ENCODE peak calls at places on chromosome 21, in eight cellular contexts. One of them, this sample, is unnamed.

GRCh38 chr21:39788383-39788782 is 43.4 kb downstream of the IGSF5 start:
- DNase-seq in activated naive CD8-positive, alpha-beta T cell treated with anti-CD3 and anti-CD28 coated beads for 36 hours: no peak
- DNase-seq in chondrocyte: no peak
- DNase-seq in anterior cingulate cortex: peak
- DNase-seq in globus pallidus: peak
- DNase-seq in activated CD4-positive, alpha-beta T cell treated with anti-CD3 and anti-CD28 coated beads for 48 hours: no peak
- DNase-seq in HEK293T: peak
- DNase-seq in HS-5: peak
- DNase-seq in this sample: peak

GRCh38 chr21:41761211-41762181 is 5.4 kb downstream of the RIPK4 start:
- DNase-seq in activated naive CD8-positive, alpha-beta T cell treated with anti-CD3 and anti-CD28 coated beads for 36 hours: no peak
- DNase-seq in chondrocyte: peak
- DNase-seq in anterior cingulate cortex: no peak
- DNase-seq in globus pallidus: no peak
- DNase-seq in activated CD4-positive, alpha-beta T cell treated with anti-CD3 and anti-CD28 coated beads for 48 hours: no peak
- DNase-seq in HEK293T: no peak
- DNase-seq in HS-5: no peak
- DNase-seq in this sample: no peak

GRCh38 chr21:41897047-41897669 is 18.0 kb upstream of the PRDM15 start:
- DNase-seq in activated naive CD8-positive, alpha-beta T cell treated with anti-CD3 and anti-CD28 coated beads for 36 hours: no peak
- DNase-seq in chondrocyte: no peak
- DNase-seq in anterior cingulate cortex: no peak
- DNase-seq in globus pallidus: no peak
- DNase-seq in activated CD4-positive, alpha-beta T cell treated with anti-CD3 and anti-CD28 coated beads for 48 hours: no peak
- DNase-seq in HEK293T: no peak
- DNase-seq in HS-5: no peak
- DNase-seq in this sample: no peak

GRCh38 chr21:25913488-25913887 is 178.7 kb downstream of the GABPA start:
- DNase-seq in activated naive CD8-positive, alpha-beta T cell treated with anti-CD3 and anti-CD28 coated beads for 36 hours: no peak
- DNase-seq in chondrocyte: no peak
- DNase-seq in anterior cingulate cortex: no peak
- DNase-seq in globus pallidus: no peak
- DNase-seq in activated CD4-positive, alpha-beta T cell treated with anti-CD3 and anti-CD28 coated beads for 48 hours: no peak
- DNase-seq in HEK293T: no peak
- DNase-seq in HS-5: no peak
- DNase-seq in this sample: no peak

GRCh38 chr21:16608209-16608830 is 878.5 kb downstream of the USP25 start:
- DNase-seq in activated naive CD8-positive, alpha-beta T cell treated with anti-CD3 and anti-CD28 coated beads for 36 hours: no peak
- DNase-seq in chondrocyte: no peak
- DNase-seq in anterior cingulate cortex: no peak
- DNase-seq in globus pallidus: no peak
- DNase-seq in activated CD4-positive, alpha-beta T cell treated with anti-CD3 and anti-CD28 coated beads for 48 hours: no peak
- DNase-seq in HEK293T: no peak
- DNase-seq in HS-5: no peak
- DNase-seq in this sample: no peak

GRCh38 chr21:41953831-41954653 is at the start of gene C2CD2:
- DNase-seq in activated naive CD8-positive, alpha-beta T cell treated with anti-CD3 and anti-CD28 coated beads for 36 hours: peak
- DNase-seq in chondrocyte: peak
- DNase-seq in anterior cingulate cortex: no peak
- DNase-seq in globus pallidus: peak
- DNase-seq in activated CD4-positive, alpha-beta T cell treated with anti-CD3 and anti-CD28 coated beads for 48 hours: peak
- DNase-seq in HEK293T: no peak
- DNase-seq in HS-5: no peak
- DNase-seq in this sample: no peak

GRCh38 chr21:35491920-35492678 is 443.0 kb upstream of the RUNX1 start:
- DNase-seq in activated naive CD8-positive, alpha-beta T cell treated with anti-CD3 and anti-CD28 coated beads for 36 hours: no peak
- DNase-seq in chondrocyte: no peak
- DNase-seq in anterior cingulate cortex: no peak
- DNase-seq in globus pallidus: no peak
- DNase-seq in activated CD4-positive, alpha-beta T cell treated with anti-CD3 and anti-CD28 coated beads for 48 hours: no peak
- DNase-seq in HEK293T: no peak
- DNase-seq in HS-5: no peak
- DNase-seq in this sample: peak

GRCh38 chr21:46618738-46619369 is 14.0 kb upstream of the S100B start:
- DNase-seq in activated naive CD8-positive, alpha-beta T cell treated with anti-CD3 and anti-CD28 coated beads for 36 hours: no peak
- DNase-seq in chondrocyte: no peak
- DNase-seq in anterior cingulate cortex: no peak
- DNase-seq in globus pallidus: no peak
- DNase-seq in activated CD4-positive, alpha-beta T cell treated with anti-CD3 and anti-CD28 coated beads for 48 hours: no peak
- DNase-seq in HEK293T: no peak
- DNase-seq in HS-5: no peak
- DNase-seq in this sample: no peak

GRCh38 chr21:24693779-24694178 is 913.5 kb downstream of the MRPL39 start:
- DNase-seq in activated naive CD8-positive, alpha-beta T cell treated with anti-CD3 and anti-CD28 coated beads for 36 hours: no peak
- DNase-seq in chondrocyte: no peak
- DNase-seq in anterior cingulate cortex: no peak
- DNase-seq in globus pallidus: no peak
- DNase-seq in activated CD4-positive, alpha-beta T cell treated with anti-CD3 and anti-CD28 coated beads for 48 hours: no peak
- DNase-seq in HEK293T: no peak
- DNase-seq in HS-5: no peak
- DNase-seq in this sample: peak

GRCh38 chr21:17668479-17668878 is 55.8 kb upstream of the BTG3 start:
- DNase-seq in activated naive CD8-positive, alpha-beta T cell treated with anti-CD3 and anti-CD28 coated beads for 36 hours: no peak
- DNase-seq in chondrocyte: no peak
- DNase-seq in anterior cingulate cortex: no peak
- DNase-seq in globus pallidus: no peak
- DNase-seq in activated CD4-positive, alpha-beta T cell treated with anti-CD3 and anti-CD28 coated beads for 48 hours: no peak
- DNase-seq in HEK293T: no peak
- DNase-seq in HS-5: no peak
- DNase-seq in this sample: no peak

GRCh38 chr21:26112127-26112742 is 58.3 kb downstream of the APP start:
- DNase-seq in activated naive CD8-positive, alpha-beta T cell treated with anti-CD3 and anti-CD28 coated beads for 36 hours: no peak
- DNase-seq in chondrocyte: no peak
- DNase-seq in anterior cingulate cortex: no peak
- DNase-seq in globus pallidus: no peak
- DNase-seq in activated CD4-positive, alpha-beta T cell treated with anti-CD3 and anti-CD28 coated beads for 48 hours: no peak
- DNase-seq in HEK293T: no peak
- DNase-seq in HS-5: no peak
- DNase-seq in this sample: no peak